ENCODE peak calls at places on chromosomes 7 and 10, in four cellular contexts. S is GM12878, V is K562, J is SK-N-SH. C is an unnamed sample.

GRCh38 chr10:3995302-3996210 is 210.5 kb upstream of the KLF6 start:
- DNase-seq in S (no peak), V (no peak), J (no peak), C (no peak)

GRCh38 chr7:28298870-28299484 is 113.3 kb upstream of the CREB5 start:
- DNase-seq in S (no peak), V (peak), J (peak), C (peak)

GRCh38 chr7:43211276-43211675 is 98.8 kb downstream of the HECW1 start:
- DNase-seq in S (no peak), V (no peak), J (no peak), C (no peak)

GRCh38 chr10:32065871-32066270 is 9.6 kb upstream of the KIF5B start:
- DNase-seq in S (no peak), V (no peak), J (no peak), C (no peak)

GRCh38 chr7:14635955-14636354 is 266.6 kb downstream of the DGKB start:
- DNase-seq in S (no peak), V (no peak), J (no peak), C (no peak)

GRCh38 chr10:526651-527312 is 162.7 kb downstream of the DIP2C start:
- DNase-seq in S (no peak), V (peak), J (no peak), C (no peak)

GRCh38 chr7:117669818-117670217 is 190.0 kb downstream of the CFTR start:
- DNase-seq in S (no peak), V (peak), J (no peak), C (no peak)

GRCh38 chr10:69680610-69681009 is 50.6 kb downstream of the FAM241B start:
- DNase-seq in S (no peak), V (no peak), J (peak), C (no peak)

GRCh38 chr7:19920200-19920599 is 146.8 kb upstream of the TMEM196 start:
- DNase-seq in S (no peak), V (no peak), J (no peak), C (no peak)

GRCh38 chr10:27701971-27702537 is 43.6 kb downstream of the MKX start:
- DNase-seq in S (no peak), V (no peak), J (no peak), C (no peak)

GRCh38 chr7:82164813-82165212 is 278.8 kb downstream of the CACNA2D1 start:
- DNase-seq in S (no peak), V (no peak), J (peak), C (no peak)

GRCh38 chr7:44326261-44327125 is 1.1 kb upstream of the CAMK2B start:
- DNase-seq in S (no peak), V (no peak), J (no peak), C (no peak)

GRCh38 chr7:39894904-39895303 is 55.2 kb upstream of the CDK13 start:
- DNase-seq in S (no peak), V (no peak), J (no peak), C (peak)

GRCh38 chr10:119502214-119502613 is 40.3 kb downstream of the RGS10 start:
- DNase-seq in S (no peak), V (no peak), J (no peak), C (no peak)

GRCh38 chr7:30563326-30563942 is 31.2 kb upstream of the GARS1 start:
- DNase-seq in S (no peak), V (no peak), J (no peak), C (no peak)

GRCh38 chr7:43838201-43838659 is 31.1 kb downstream of the MRPS24 start:
- DNase-seq in S (no peak), V (no peak), J (no peak), C (no peak)

GRCh38 chr10:26211781-26212444 is 4.7 kb upstream of the GAD2 start:
- DNase-seq in S (no peak), V (no peak), J (no peak), C (no peak)

GRCh38 chr7:28144266-28144665 is 36.3 kb downstream of the JAZF1 start:
- DNase-seq in S (no peak), V (no peak), J (peak), C (no peak)

GRCh38 chr10:103367379-103367781 is 396 bp upstream of the TAF5 start:
- DNase-seq in S (no peak), V (no peak), J (peak), C (no peak)

GRCh38 chr7:41886257-41886905 is 183.5 kb upstream of the INHBA start:
- DNase-seq in S (no peak), V (no peak), J (no peak), C (no peak)

GRCh38 chr7:142885311-142886230 is at the start of gene TRPV6:
- DNase-seq in S (no peak), V (no peak), J (no peak), C (peak)

GRCh38 chr7:36784991-36785940 is 61.0 kb upstream of the AOAH start:
- DNase-seq in S (peak), V (no peak), J (no peak), C (no peak)

GRCh38 chr10:124296121-124296812 is 122.5 kb downstream of the OAT start:
- DNase-seq in S (no peak), V (no peak), J (peak), C (no peak)
- TF ChIP-seq NRF1 in S (no peak), V (no peak), J (no peak), C (no peak)

GRCh38 chr7:50342616-50343114 is 38.1 kb downstream of the IKZF1 start:
- DNase-seq in S (no peak), V (no peak), J (no peak), C (no peak)

GRCh38 chr7:50336909-50337703 is 32.6 kb downstream of the IKZF1 start:
- DNase-seq in S (no peak), V (no peak), J (no peak), C (no peak)

GRCh38 chr7:50339990-50340500 is 35.5 kb downstream of the IKZF1 start:
- DNase-seq in S (no peak), V (peak), J (no peak), C (no peak)

GRCh38 chr7:50346548-50347497 is 42.3 kb downstream of the IKZF1 start:
- DNase-seq in S (no peak), V (no peak), J (no peak), C (no peak)

DNA sequence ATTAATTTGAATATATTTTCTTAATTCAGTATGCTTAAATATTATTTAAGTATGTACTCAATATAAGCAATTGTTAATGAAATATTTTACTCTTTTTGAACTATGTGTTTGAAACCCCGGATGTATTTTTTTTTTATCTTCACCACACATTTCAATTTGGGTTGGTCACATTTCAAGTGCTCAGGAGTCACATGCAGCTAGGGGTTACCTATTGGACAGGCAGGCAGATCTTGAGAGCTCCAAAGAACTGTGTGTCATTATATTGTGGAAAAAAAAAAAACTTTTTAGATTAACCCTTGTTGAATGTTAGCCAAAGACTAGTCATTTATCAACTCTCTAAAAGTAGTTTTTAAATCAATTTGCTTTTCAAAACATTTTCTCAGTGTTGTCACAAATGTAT is 37.2 kb downstream of the IKZF1 start:
- DNase-seq in S (no peak), V (no peak), J (no peak), C (no peak)
- TF ChIP-seq NRF1 in S (no peak), V (no peak), J (no peak), C (no peak)

GRCh38 chr7:135706038-135706742 is 21.8 kb downstream of the SLC13A4 start:
- DNase-seq in S (no peak), V (no peak), J (no peak), C (no peak)

GRCh38 chr7:135708041-135708440 is 19.9 kb downstream of the SLC13A4 start:
- DNase-seq in S (no peak), V (peak), J (peak), C (no peak)

GRCh38 chr7:135709508-135709907 is 18.5 kb downstream of the SLC13A4 start:
- DNase-seq in S (no peak), V (no peak), J (no peak), C (no peak)

GRCh38 chr7:135706858-135707569 is 21.0 kb downstream of the SLC13A4 start:
- DNase-seq in S (no peak), V (no peak), J (no peak), C (no peak)

DNA sequence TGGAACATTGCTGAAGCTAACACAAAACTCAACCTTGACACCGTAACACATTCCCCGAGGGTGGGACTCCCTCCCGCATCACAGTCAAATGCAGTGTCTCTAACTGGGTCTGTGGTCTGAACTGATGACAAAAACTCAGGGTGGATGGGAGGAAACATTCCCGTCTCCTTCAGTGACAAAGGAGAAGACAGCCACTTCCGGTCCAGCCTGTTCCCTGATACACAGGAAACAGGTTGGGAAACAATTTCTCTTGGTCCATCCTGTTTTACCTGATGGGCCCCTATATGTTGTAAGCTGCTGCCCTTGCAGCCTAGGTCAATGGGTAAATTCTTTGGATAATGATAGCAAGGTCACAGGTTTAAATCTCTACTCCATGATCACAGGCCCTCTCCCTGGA is 20.4 kb downstream of the SLC13A4 start:
- DNase-seq in S (no peak), V (no peak), J (no peak), C (no peak)
- TF ChIP-seq NRF1 in S (no peak), V (no peak), J (no peak), C (no peak)

DNA sequence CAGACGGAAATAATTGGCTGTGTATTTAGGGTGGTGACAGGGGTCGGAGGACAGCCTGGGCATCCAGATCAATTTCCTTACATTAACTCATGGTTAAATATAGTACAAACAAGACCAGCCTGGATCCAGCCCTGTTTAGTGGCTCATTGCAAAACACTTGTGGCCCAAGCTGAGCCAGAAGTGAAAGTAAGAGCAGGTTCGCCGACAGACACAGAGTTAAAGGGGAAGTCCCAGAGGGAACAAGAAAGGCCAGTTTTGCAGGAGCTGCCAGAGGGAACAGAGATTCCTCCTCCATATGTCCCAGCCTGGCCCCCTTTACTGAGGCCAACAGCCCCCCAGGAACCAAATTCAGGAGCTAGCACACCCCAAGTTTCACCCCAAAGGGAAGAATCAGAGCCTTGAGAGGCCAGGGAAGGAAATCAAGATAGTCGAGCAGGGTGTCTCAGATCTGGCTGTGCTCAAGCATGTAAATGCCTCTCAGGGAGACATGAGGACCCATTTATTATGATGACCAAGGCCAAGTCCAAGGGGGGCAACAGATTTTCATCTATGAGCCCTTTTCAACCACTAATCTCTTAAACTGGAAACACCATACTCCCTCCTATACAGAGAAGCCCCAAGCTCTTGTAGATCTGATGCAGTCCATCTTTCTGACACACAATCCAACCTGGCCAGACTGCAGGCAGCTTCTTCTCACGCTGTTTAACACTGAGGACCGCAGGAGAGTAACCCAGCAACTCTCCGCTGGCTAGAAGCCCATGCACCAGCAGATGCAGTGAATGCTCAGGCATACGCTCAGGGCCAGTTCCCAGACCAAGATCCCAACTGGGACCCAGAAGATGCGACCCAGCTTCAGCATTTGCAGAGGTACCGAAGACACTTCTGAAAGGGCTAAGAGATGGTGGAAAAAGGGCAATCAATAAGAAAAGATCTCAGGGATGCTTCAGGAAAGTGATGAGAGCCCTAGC is 15.9 kb upstream of the ADCK2 start:
- DNase-seq in S (no peak), V (no peak), J (no peak), C (no peak)
- TF ChIP-seq NRF1 in S (no peak), V (no peak), J (no peak), C (no peak)

C was measured in H1.